ENCODE peak calls at places on chromosomes 2 and 18, in six cellular contexts. L, O, C, R, S and W are unnamed samples. For H3K27me3, the result is how much of the 10 kb centered on the place peaks cover.

GRCh38 chr18:11147962-11148654 is 1.3 kb downstream of the PIEZO2 start:
- DNase-seq in O (no peak), S (no peak), R (no peak), L (no peak), C (no peak), W (no peak)

GRCh38 chr2:20185176-20186022 is 39.5 kb downstream of the SDC1 start:
- DNase-seq in R (no peak), C (no peak), O (no peak), L (no peak), S (no peak), W (no peak)

GRCh38 chr2:64655873-64656272 is 2.2 kb upstream of the SERTAD2 start:
- DNase-seq in O (no peak), S (no peak), R (no peak), C (no peak), L (no peak), W (no peak)

GRCh38 chr2:65710779-65711295 is 278.4 kb upstream of the SPRED2 start:
- DNase-seq in C (no peak), L (peak), O (no peak), S (peak), R (no peak), W (no peak)

GRCh38 chr2:133417410-133417809 is 150.9 kb downstream of the NCKAP5 start:
- DNase-seq in O (no peak), R (no peak), S (peak), L (no peak), C (no peak), W (no peak)

GRCh38 chr18:48818329-48819254 is 132.2 kb downstream of the SMAD7 start:
- DNase-seq in O (no peak), C (no peak), L (no peak), S (no peak), R (no peak), W (no peak)

GRCh38 chr2:96848264-96848663 is 4.4 kb upstream of the ANKRD23 start:
- DNase-seq in O (no peak), L (no peak), C (no peak), S (peak), R (no peak), W (no peak)

GRCh38 chr2:85907671-85908157 is 18.9 kb upstream of the ST3GAL5 start:
- DNase-seq in R (no peak), S (no peak), O (peak), L (no peak), C (no peak), W (no peak)

GRCh38 chr18:39620551-39621168 is 2055.1 kb upstream of the CELF4 start:
- DNase-seq in C (no peak), S (peak), L (no peak), R (no peak), O (no peak), W (no peak)
- TF ChIP-seq SIN3A in C (no peak), S (no peak), L (no peak), R (no peak), O (no peak), W (no peak)

DNA sequence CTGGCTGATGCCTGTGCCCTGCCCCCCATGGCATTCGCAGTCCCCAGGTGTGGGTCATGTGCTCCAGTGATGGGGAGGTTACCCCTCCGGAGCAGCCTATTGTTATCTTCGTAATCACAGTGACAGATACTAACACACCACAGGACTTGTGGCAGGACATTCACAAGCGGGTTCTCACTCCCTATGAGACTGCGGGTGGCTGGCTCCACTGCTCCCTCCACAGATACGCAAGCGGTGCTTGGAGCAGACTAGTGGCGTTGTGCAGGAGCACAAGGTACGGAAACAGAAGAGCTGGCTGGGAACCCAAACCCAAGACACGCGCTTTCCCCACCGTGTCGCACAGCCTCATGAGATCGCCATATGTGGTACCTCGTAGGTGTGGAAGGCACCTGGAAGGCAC is 52.2 kb downstream of the ACKR3 start:
- DNase-seq in O (no peak), L (no peak), C (no peak), R (no peak), S (no peak), W (no peak)
- H3K27me3 ChIP-seq in O (under half), L (half or more), C (under half), R (under half), S (under half), W (under half)

DNA sequence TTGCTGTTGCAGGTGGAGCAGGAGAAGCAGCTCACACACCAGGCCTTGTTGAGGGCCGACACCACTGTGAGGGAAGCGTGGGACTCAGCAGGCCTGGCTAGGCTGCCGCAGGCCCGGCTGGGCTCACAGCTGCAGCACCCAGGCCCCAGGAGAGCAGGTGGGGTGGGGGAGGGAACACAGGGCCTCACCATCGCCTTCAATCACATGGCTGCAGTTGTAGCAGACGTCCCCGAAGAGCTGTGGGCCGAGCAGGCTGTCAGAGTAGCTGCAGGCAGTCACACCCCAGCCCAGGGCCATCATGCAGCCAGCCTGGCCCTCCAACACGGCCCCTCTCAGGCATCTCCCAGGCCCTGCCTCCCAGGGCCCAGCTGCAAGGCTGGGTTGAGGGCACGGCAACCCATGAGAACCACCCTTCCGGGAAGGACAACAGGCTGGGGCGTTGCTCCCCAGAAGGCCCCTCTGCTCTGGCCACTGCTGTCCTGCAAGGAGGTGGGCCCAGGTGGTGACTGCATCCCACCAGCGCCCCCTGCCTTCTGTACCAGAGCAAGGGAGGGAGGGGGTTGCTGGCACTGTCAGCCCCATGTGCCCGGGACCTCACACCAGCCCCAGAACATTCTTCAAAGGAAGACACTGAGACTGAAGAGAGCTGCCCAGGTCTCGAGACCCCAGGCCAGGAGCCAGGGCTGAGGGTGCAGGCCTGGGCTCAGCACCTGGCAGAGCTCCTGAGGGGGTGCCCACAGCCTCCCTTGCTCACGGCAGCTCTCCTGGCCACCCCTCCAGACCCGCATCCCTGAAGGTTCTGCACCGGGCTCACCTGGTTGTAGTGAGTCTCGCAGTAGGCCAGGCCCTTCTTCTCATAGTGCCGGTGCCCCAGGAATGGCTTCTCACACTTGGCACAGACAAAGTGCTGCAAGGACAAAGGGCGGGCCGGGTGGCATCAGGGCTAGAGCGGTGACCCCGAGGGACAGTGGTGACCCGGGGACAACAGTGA is 5.6 kb upstream of the GPR17 start:
- DNase-seq in S (peak), L (no peak), O (peak), R (no peak), C (peak), W (no peak)
- TF ChIP-seq REST in S (no peak), L (no peak), O (no peak), R (no peak), C (no peak), W (no peak)

GRCh38 chr2:4962419-4962818 is 729.8 kb upstream of the SOX11 start:
- DNase-seq in S (no peak), R (no peak), O (no peak), L (no peak), C (peak), W (no peak)
- TF ChIP-seq SIN3A in S (no peak), R (no peak), O (no peak), L (no peak), C (no peak), W (no peak)

GRCh38 chr18:57998461-57998860 is 45.6 kb upstream of the NEDD4L start:
- DNase-seq in C (no peak), S (peak), R (no peak), L (no peak), O (no peak), W (no peak)

GRCh38 chr18:58005885-58006523 is 38.0 kb upstream of the NEDD4L start:
- DNase-seq in R (no peak), L (peak), C (no peak), O (no peak), S (no peak), W (no peak)

GRCh38 chr18:58005036-58005435 is 39.0 kb upstream of the NEDD4L start:
- DNase-seq in L (no peak), C (no peak), S (no peak), O (no peak), R (no peak), W (no peak)

GRCh38 chr18:58009166-58009565 is 34.9 kb upstream of the NEDD4L start:
- DNase-seq in C (no peak), L (no peak), R (no peak), O (no peak), S (no peak), W (no peak)

GRCh38 chr18:58004317-58004716 is 39.7 kb upstream of the NEDD4L start:
- DNase-seq in S (peak), L (peak), C (no peak), R (no peak), O (no peak), W (no peak)
- H3K27me3 ChIP-seq in S (under half), L (under half), C (under half), R (under half), O (under half), W (under half)

GRCh38 chr2:63648632-63649031 is 59.9 kb downstream of the MDH1 start:
- DNase-seq in S (no peak), O (no peak), R (no peak), L (no peak), C (no peak), W (no peak)

GRCh38 chr2:63652063-63652985 is 63.6 kb downstream of the MDH1 start:
- DNase-seq in R (no peak), O (no peak), S (no peak), C (no peak), L (no peak), W (no peak)

GRCh38 chr2:63649829-63650228 is 61.1 kb downstream of the MDH1 start:
- DNase-seq in S (no peak), L (no peak), O (no peak), C (no peak), R (no peak), W (no peak)

GRCh38 chr2:63654959-63655358 is 66.2 kb downstream of the MDH1 start:
- DNase-seq in S (no peak), O (no peak), C (no peak), R (peak), L (no peak), W (no peak)

GRCh38 chr2:63651361-63651760 is 62.6 kb downstream of the MDH1 start:
- DNase-seq in R (no peak), L (no peak), S (no peak), C (no peak), O (no peak), W (no peak)
- TF ChIP-seq REST in R (no peak), L (no peak), S (no peak), C (no peak), O (no peak), W (no peak)

GRCh38 chr2:28471214-28471613 is 24.6 kb upstream of the PLB1 start:
- DNase-seq in O (peak), R (no peak), C (no peak), S (no peak), L (no peak), W (no peak)

GRCh38 chr2:28470759-28471158 is 25.1 kb upstream of the PLB1 start:
- DNase-seq in O (no peak), R (no peak), C (no peak), S (no peak), L (no peak), W (no peak)

GRCh38 chr2:28469947-28470585 is 25.8 kb upstream of the PLB1 start:
- DNase-seq in C (no peak), S (no peak), O (no peak), L (no peak), R (no peak), W (no peak)

GRCh38 chr2:28469304-28469703 is 26.6 kb upstream of the PLB1 start:
- DNase-seq in S (no peak), L (no peak), O (no peak), C (no peak), R (no peak), W (no peak)

DNA sequence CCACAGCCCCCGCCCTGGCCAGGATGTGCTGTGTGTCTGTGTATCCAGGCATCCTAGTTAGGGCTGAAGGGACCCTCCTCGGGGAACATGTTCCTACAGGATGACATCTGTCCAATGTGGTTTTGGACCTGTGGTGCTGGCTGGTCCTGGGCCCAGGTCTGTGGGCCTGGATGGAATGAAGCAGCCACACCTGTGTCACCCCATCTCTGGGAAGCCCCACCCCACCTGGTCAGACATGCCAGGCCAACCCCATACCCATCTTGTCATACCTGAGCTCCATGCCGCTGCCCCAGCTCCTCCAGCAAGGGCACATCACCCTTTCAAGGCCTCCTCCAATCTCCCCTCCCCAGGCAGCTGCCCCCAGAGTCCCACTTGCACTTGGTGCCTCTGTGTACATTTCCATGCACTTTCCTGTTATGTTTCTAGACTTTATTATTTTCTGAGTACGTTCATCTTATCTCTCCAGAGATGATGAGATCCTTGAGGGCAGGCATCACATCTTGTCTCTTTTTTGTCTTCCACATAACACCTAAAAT is 24.1 kb upstream of the PLB1 start:
- DNase-seq in C (no peak), S (no peak), L (no peak), R (no peak), O (no peak), W (no peak)
- TF ChIP-seq SIN3A in C (no peak), S (no peak), L (no peak), R (no peak), O (no peak), W (no peak)

GRCh38 chr2:224041554-224041953 is 2.5 kb upstream of the SERPINE2 start:
- DNase-seq in R (no peak), S (no peak), C (no peak), L (no peak), O (no peak), W (no peak)
- H3K27me3 ChIP-seq in R (under half), S (half or more), C (under half), L (under half), O (under half), W (under half)

GRCh38 chr2:33484042-33484621 is 7.7 kb downstream of the RASGRP3 start:
- DNase-seq in R (no peak), S (no peak), C (no peak), O (no peak), L (no peak), W (no peak)
- TF ChIP-seq REST in R (no peak), S (no peak), C (no peak), O (no peak), L (no peak), W (no peak)